ENCODE peak calls at places on chromosomes 4 and X, in four cellular contexts. R is ovary, A is gastrocnemius medialis, X is tibial nerve. K is an unnamed sample.
A peak's percentile ranks its signal among the peaks of the same experiment; 100 is the strongest.

GRCh38 chr4:28010543-28011235 is 1150.0 kb downstream of the STIM2 start:
- DNase-seq in R (no peak), A (no peak), X (no peak), K (no peak)

GRCh38 chr4:37976513-37976912 is 16.3 kb downstream of the PTTG2 start:
- DNase-seq in R (no peak), A (no peak), X (no peak), K (no peak)

GRCh38 chrX:30495468-30495867 is 82.1 kb downstream of the TASL start:
- DNase-seq in R (no peak), A (no peak), X (no peak), K (no peak)

GRCh38 chrX:9241427-9241826 is 207.5 kb upstream of the FAM9B start:
- DNase-seq in R (no peak), A (no peak), X (no peak), K (no peak)

GRCh38 chr4:135277116-135277979 is 1075.8 kb upstream of the PABPC4L start:
- DNase-seq in R (no peak), A (no peak), X (no peak), K (no peak)

GRCh38 chr4:74032064-74032463 is 6.4 kb downstream of the CXCL3 start:
- DNase-seq in R (no peak), A (no peak), X (no peak), K (no peak)

GRCh38 chr4:96602661-96603060 is 762.8 kb downstream of the PDHA2 start:
- DNase-seq in R (no peak), A (no peak), X (no peak), K (no peak)

GRCh38 chr4:30720656-30721352 is 635 bp downstream of the PCDH7 start:
- DNase-seq in R (peak; percentile 19), A (no peak), X (no peak), K (no peak)

GRCh38 chr4:184958127-184958806 is 60.0 kb upstream of the HELT start:
- DNase-seq in R (no peak), A (no peak), X (no peak), K (no peak)

GRCh38 chr4:102105983-102106382 is 239.3 kb downstream of the SLC39A8 start:
- DNase-seq in R (no peak), A (no peak), X (no peak), K (no peak)

GRCh38 chrX:10486373-10486772 is 134.0 kb downstream of the MID1 start:
- DNase-seq in R (no peak), A (no peak), X (peak; percentile 9), K (no peak)

GRCh38 chrX:13734278-13735172 is at the start of the genes OFD1 and TRAPPC2:
- DNase-seq in R (peak; percentile 95), A (peak; percentile 86), X (peak; percentile 81), K (peak; percentile 75)
- TF ChIP-seq POLR2A in R (peak; percentile 96), A (peak; percentile 91), X (peak; percentile 91), K (peak; percentile 90)

DNA sequence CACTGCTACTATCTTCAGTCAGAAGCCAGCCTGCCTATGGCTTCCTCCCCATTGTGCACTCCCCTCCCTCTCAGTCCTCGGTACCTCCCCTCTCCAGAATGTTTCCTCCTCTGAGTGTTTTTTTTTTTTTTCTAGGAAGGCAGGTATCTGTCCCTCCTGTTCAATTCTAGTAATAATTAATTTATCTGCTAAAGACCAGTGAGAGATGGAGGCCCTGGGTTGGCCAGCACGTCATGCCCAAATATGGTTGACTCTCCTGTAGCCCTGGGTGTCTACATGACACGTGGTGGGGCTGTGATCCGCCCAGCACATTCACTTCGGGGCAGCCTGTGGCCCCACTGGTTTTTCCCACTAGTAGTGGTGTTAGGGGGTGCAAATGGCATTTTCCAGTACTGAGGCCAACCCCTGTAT is 1.8 kb downstream of the FLNA start:
- DNase-seq in R (no peak), A (no peak), X (no peak), K (no peak)
- H3K27ac ChIP-seq in R (peak overlapping the region; percentile 6), A (peak overlapping the region; percentile 62), X (peak overlapping the region; percentile 80), K (peak overlapping the region; percentile 92)

GRCh38 chrX:41666251-41666650 is 22.5 kb upstream of the GPR34 start:
- DNase-seq in R (no peak), A (no peak), X (no peak), K (no peak)

GRCh38 chrX:41667631-41668030 is 21.1 kb upstream of the GPR34 start:
- DNase-seq in R (no peak), A (no peak), X (no peak), K (no peak)

GRCh38 chrX:41664307-41665299 is 24.2 kb upstream of the GPR34 start:
- DNase-seq in R (no peak), A (no peak), X (no peak), K (no peak)

GRCh38 chrX:41661366-41662095 is 27.2 kb upstream of the GPR34 start:
- DNase-seq in R (no peak), A (no peak), X (no peak), K (no peak)

DNA sequence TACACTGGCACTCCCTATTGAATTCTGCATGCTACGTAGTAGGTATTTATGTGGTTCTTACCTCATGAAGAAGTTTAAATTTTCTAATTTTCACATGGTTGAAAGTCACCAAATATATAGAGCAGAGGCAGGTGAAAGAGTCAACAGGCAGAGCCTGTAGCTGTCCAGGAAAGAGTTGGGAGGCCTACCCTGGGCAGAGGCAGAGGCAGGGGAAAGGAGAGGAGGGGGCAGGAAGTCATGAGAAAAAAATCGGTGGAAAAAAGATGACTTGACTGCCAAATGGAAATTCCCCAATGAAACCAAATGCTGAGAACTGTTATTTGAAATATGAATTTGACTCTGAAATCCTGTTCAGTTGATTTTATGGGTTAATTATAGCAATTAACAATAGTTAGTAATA is 23.1 kb upstream of the GPR34 start:
- DNase-seq in R (no peak), A (no peak), X (no peak), K (no peak)
- H3K4me3 ChIP-seq in R (no peak overlapping the region), A (no peak overlapping the region), X (no peak overlapping the region), K (no peak overlapping the region)

GRCh38 chrX:53683556-53684414 is 2.7 kb downstream of the HUWE1 start:
- DNase-seq in R (peak; percentile 95), A (peak; percentile 91), X (peak; percentile 90), K (peak; percentile 76)
- TF ChIP-seq POLR2A in R (peak; percentile 76), A (peak; percentile 79), X (no peak), K (peak; percentile 72)

GRCh38 chrX:53584891-53585290 is 101.6 kb downstream of the HUWE1 start:
- DNase-seq in R (no peak), A (no peak), X (no peak), K (no peak)
- H3K27ac ChIP-seq in R (no peak overlapping the region), A (no peak overlapping the region), X (no peak overlapping the region), K (no peak overlapping the region)

DNA sequence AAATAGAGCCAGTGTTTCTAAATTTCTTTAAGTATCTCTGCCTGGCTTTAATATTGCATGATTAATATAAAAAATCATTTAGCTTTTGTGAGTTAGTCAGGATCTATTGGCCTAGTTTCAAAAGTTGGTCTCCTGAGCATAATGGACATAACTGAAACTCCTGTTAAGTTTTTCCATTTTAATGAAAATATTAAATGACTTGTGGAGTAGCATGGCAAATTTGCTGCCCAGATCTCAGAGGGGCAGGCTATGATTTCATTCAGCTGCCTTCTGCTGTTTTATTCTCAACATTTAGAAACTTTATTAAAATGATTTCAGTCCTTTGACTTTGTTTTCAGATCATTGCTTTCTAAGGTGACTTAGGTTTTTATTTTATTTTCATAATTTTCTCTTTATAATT is 962.9 kb upstream of the GRID2 start:
- DNase-seq in R (no peak), A (no peak), X (no peak), K (no peak)
- H3K4me3 ChIP-seq in R (no peak overlapping the region), A (no peak overlapping the region), X (no peak overlapping the region), K (no peak overlapping the region)

GRCh38 chr4:76453232-76453631 is 18.2 kb downstream of the SHROOM3 start:
- DNase-seq in R (no peak), A (no peak), X (no peak), K (no peak)

GRCh38 chr4:76447326-76447954 is 12.4 kb downstream of the SHROOM3 start:
- DNase-seq in R (no peak), A (no peak), X (no peak), K (no peak)

GRCh38 chr4:76448211-76448610 is 13.2 kb downstream of the SHROOM3 start:
- DNase-seq in R (no peak), A (no peak), X (no peak), K (no peak)

GRCh38 chr4:76449362-76449767 is 14.3 kb downstream of the SHROOM3 start:
- DNase-seq in R (no peak), A (no peak), X (no peak), K (no peak)

DNA sequence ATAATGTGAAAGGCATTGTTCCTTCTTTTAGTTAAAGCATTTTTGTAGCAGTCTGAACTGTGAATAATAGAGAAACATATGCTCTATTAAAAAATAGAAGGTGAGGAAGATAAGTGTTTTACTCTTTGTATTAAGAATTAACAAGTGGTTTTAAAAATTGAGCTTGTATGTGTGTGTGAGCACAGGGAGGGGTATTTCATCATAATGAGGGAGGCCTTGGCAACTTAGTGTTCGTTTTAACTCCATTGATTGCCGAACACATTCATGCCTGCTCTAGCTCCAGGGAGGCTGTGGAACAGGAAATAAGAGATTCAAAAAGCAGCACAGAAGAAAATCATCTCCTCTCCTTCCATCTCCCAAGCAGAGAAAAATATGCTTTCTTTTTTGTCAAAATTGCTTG is 14.8 kb downstream of the SHROOM3 start:
- DNase-seq in R (no peak), A (no peak), X (no peak), K (no peak)
- TF ChIP-seq POLR2A in R (no peak), A (no peak), X (no peak), K (no peak)

GRCh38 chrX:45669715-45670360 is 469.2 kb upstream of the DIPK2B start:
- DNase-seq in R (no peak), A (no peak), X (no peak), K (no peak)
- H3K27ac ChIP-seq in R (no peak overlapping the region), A (no peak overlapping the region), X (no peak overlapping the region), K (no peak overlapping the region)

GRCh38 chr4:42399393-42399792 is 2.1 kb downstream of the SHISA3 start:
- DNase-seq in R (no peak), A (no peak), X (no peak), K (no peak)

GRCh38 chr4:42396361-42397255 is 680 bp upstream of the SHISA3 start:
- DNase-seq in R (no peak), A (no peak), X (no peak), K (no peak)

GRCh38 chr4:42397635-42398447 is 553 bp downstream of the SHISA3 start:
- DNase-seq in R (no peak), A (no peak), X (no peak), K (no peak)

GRCh38 chr4:42397256-42397634 is at the start of gene SHISA3:
- DNase-seq in R (no peak), A (peak; percentile 5), X (peak; percentile 19), K (no peak)

GRCh38 chr4:42398448-42399355 is 1.4 kb downstream of the SHISA3 start:
- DNase-seq in R (no peak), A (no peak), X (peak; percentile 16), K (no peak)
- H3K4me3 ChIP-seq in R (no peak overlapping the region), A (peak overlapping the region; percentile 86), X (peak overlapping the region; percentile 40), K (peak overlapping the region; percentile 49)